ENCODE peak calls at places on chromosomes 4 and X, in nine cellular contexts. T is stimulated activated CD4-positive, alpha-beta T cell treated with anti-CD3 and anti-CD28 coated beads, Interleukin-4, amount 100 ng/mL, for 48 hours; W is Calu3; B is Caki2; I is pancreas; C is glutamatergic neuron; G is endodermal cell; O is NCI-H2081; Y is naive thymus-derived CD4-positive, alpha-beta T cell. Z is an unnamed sample.

GRCh38 chrX:134537179-134537945 is 77.4 kb downstream of the HPRT1 start:
- DNase-seq in T (no peak), W (no peak), B (peak; percentile 76), I (no peak), C (no peak), G (no peak), O (no peak), Y (no peak), Z (no peak)

GRCh38 chrX:30023451-30023850 is 191.9 kb upstream of the MAGEB2 start:
- DNase-seq in T (no peak), W (no peak), B (no peak), I (no peak), C (no peak), G (no peak), O (no peak), Y (no peak), Z (no peak)

GRCh38 chrX:52426810-52427209 is 58.0 kb downstream of the XAGE2 start:
- DNase-seq in T (no peak), W (no peak), B (no peak), I (no peak), C (no peak), G (no peak), O (no peak), Y (no peak), Z (no peak)

GRCh38 chr4:56821394-56822263 is at the start of gene SPINK2:
- DNase-seq in T (peak; percentile 41), W (peak; percentile 66), B (peak; percentile 2), I (peak; percentile 78), C (peak; percentile 57), G (peak; percentile 97), O (peak; percentile 74), Y (peak; percentile 58), Z (no peak)

GRCh38 chr4:62550106-62550505 is 1350.0 kb downstream of the ADGRL3 start:
- DNase-seq in T (no peak), W (no peak), B (no peak), I (no peak), C (no peak), G (no peak), O (no peak), Y (no peak), Z (no peak)

GRCh38 chr4:185867770-185868169 is 55.8 kb upstream of the SORBS2 start:
- DNase-seq in T (no peak), W (no peak), B (no peak), I (no peak), C (no peak), G (no peak), O (no peak), Y (no peak), Z (no peak)

GRCh38 chr4:82797591-82798081 is 960 bp downstream of the SCD5 start:
- DNase-seq in T (no peak), W (peak; percentile 17), B (no peak), I (peak; percentile 73), C (peak; percentile 51), G (peak; percentile 81), O (no peak), Y (no peak), Z (no peak)

GRCh38 chrX:119826399-119826959 is 26.3 kb downstream of the UPF3B start:
- DNase-seq in T (no peak), W (no peak), B (peak; percentile 45), I (no peak), C (no peak), G (no peak), O (no peak), Y (no peak), Z (no peak)

Z was measured in cerebellum.